ENCODE peak calls at places on chromosomes 3 and 15, in five cellular contexts. Y is adrenal gland, F is IMR-90, M is osteoblast, C is neuronal stem cell. P is an unnamed sample. For H3K36me3, H3K27me3 and H3K4me1, the result is how much of the 10 kb centered on the place peaks cover.

GRCh38 chr3:37308247-37308646 is 133.9 kb upstream of the LRRFIP2 start:
- DNase-seq in Y (no peak), F (peak), M (peak), C (no peak), P (no peak)

GRCh38 chr3:187243933-187244564 is 46.8 kb downstream of the RTP1 start:
- DNase-seq in Y (no peak), F (peak), M (peak), C (no peak), P (no peak)

GRCh38 chr15:32029862-32030781 is at the start of gene CHRNA7:
- DNase-seq in Y (peak), F (peak), M (peak), C (peak), P (peak)

GRCh38 chr15:80850941-80851451 is 71.8 kb downstream of the CEMIP start:
- DNase-seq in Y (no peak), F (no peak), M (peak), C (no peak), P (no peak)

GRCh38 chr15:34987623-34987981 is 485 bp downstream of the ZNF770 start:
- DNase-seq in Y (no peak), F (no peak), M (peak), C (no peak), P (peak)

GRCh38 chr3:96813820-96814580 is 394 bp upstream of the EPHA6 start:
- DNase-seq in Y (no peak), F (peak), M (peak), C (peak), P (peak)

GRCh38 chr15:27589260-27589659 is 509.9 kb downstream of the OCA2 start:
- DNase-seq in Y (no peak), F (no peak), M (no peak), C (no peak), P (no peak)

GRCh38 chr3:129614927-129615363 is 8.5 kb upstream of the PLXND1 start:
- DNase-seq in Y (peak), F (no peak), M (peak), C (no peak), P (peak)

GRCh38 chr3:50231581-50231980 is 4.4 kb upstream of the GNAI2 start:
- DNase-seq in Y (no peak), F (no peak), M (no peak), C (no peak), P (no peak)

GRCh38 chr15:65916664-65917406 is 47.5 kb downstream of the RAB11A start:
- DNase-seq in Y (peak), F (peak), M (peak), C (peak), P (peak)

GRCh38 chr15:32898991-32899613 is 181.3 kb downstream of the GREM1 start:
- DNase-seq in Y (no peak), F (no peak), M (no peak), C (peak), P (no peak)

GRCh38 chr3:61562042-61562809 is 855 bp downstream of the PTPRG start:
- DNase-seq in Y (no peak), F (peak), M (peak), C (no peak), P (no peak)

GRCh38 chr3:99969133-99969532 is 145.2 kb downstream of the FILIP1L start:
- DNase-seq in Y (no peak), F (no peak), M (no peak), C (no peak), P (no peak)

GRCh38 chr3:195889843-195890407 is 18.4 kb downstream of the TNK2 start:
- DNase-seq in Y (no peak), F (no peak), M (peak), C (no peak), P (peak)

GRCh38 chr15:99365232-99365631 is 114.0 kb downstream of the LRRC28 start:
- DNase-seq in Y (no peak), F (no peak), M (no peak), C (no peak), P (no peak)

GRCh38 chr3:18424862-18425640 is at the start of gene SATB1:
- DNase-seq in Y (peak), F (peak), M (peak), C (peak), P (peak)

GRCh38 chr15:64731012-64731806 is 44.2 kb downstream of the RBPMS2 start:
- DNase-seq in Y (peak), F (peak), M (peak), C (peak), P (peak)

GRCh38 chr15:69996321-69996720 is 101.4 kb downstream of the TLE3 start:
- DNase-seq in Y (no peak), F (no peak), M (peak), C (no peak), P (no peak)

GRCh38 chr3:187263270-187263669 is 28.3 kb downstream of the MASP1 start:
- DNase-seq in Y (no peak), F (peak), M (peak), C (no peak), P (no peak)

GRCh38 chr3:158804441-158804840 is 2.6 kb downstream of the MFSD1 start:
- DNase-seq in Y (no peak), F (no peak), M (no peak), C (no peak), P (no peak)

GRCh38 chr15:38540516-38540915 is 24.1 kb downstream of the RASGRP1 start:
- DNase-seq in Y (no peak), F (no peak), M (no peak), C (no peak), P (no peak)

GRCh38 chr3:29381595-29381994 is 100.7 kb downstream of the RBMS3 start:
- DNase-seq in Y (no peak), F (peak), M (no peak), C (no peak), P (no peak)

GRCh38 chr3:152026033-152026556 is 152.7 kb downstream of the SUCNR1 start:
- DNase-seq in Y (no peak), F (peak), M (no peak), C (no peak), P (no peak)

GRCh38 chr3:78645628-78646310 is 1122.0 kb downstream of the ROBO1 start:
- DNase-seq in Y (no peak), F (peak), M (peak), C (peak), P (no peak)

GRCh38 chr3:37905346-37905745 is 43.7 kb downstream of the CTDSPL start:
- DNase-seq in Y (no peak), F (no peak), M (no peak), C (no peak), P (no peak)

GRCh38 chr15:57547243-57547755 is 44.4 kb upstream of the MYZAP start:
- DNase-seq in Y (no peak), F (no peak), M (peak), C (no peak), P (no peak)
- H3K36me3 ChIP-seq in Y (under half), F (under half), M (under half), C (under half), P (under half)

DNA sequence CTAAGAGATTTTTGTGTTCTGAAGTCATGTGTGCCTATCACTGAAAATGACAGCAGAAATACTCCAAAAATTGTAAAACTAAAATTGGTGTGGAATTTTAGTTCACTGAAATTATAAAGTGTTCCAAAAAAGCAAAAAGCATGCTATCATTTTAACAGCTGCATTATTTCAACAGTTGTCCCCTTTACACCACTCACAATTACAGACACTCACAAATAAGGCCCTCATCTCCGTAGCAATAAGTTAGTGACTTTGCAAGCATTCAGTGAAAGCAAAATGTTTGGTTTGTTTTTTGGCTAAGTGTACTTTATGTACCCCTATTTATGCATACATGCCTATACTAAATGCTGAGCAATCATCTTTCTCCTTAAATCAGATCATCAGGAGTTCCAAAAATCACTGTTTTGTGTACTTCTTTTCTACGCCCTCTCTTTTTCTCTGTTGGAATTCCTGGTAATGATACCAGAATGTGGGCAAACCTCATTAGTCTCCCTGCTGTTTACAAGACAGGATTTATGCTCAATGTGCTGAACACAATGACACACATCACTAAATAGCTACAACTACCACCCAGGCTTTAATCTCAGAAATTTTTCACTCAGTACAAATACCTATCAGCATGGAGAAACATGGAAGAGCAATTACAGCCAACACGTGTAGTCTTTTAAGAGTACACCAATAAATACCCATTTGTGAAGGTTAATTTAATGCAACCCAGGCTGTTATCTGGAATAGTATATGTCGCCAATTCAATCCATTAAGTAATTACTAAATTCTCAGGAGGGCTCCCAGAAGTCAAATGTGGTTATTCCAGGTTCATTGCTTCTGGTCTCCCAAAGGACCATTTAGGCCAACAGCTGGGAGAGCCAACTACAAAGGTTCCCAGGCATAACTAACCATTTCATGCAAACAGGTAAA is 12.0 kb downstream of the ALDH1A2 start:
- DNase-seq in Y (no peak), F (no peak), M (no peak), C (no peak), P (no peak)
- H3K27me3 ChIP-seq in Y (under half), F (under half), M (under half), C (under half), P (under half)

DNA sequence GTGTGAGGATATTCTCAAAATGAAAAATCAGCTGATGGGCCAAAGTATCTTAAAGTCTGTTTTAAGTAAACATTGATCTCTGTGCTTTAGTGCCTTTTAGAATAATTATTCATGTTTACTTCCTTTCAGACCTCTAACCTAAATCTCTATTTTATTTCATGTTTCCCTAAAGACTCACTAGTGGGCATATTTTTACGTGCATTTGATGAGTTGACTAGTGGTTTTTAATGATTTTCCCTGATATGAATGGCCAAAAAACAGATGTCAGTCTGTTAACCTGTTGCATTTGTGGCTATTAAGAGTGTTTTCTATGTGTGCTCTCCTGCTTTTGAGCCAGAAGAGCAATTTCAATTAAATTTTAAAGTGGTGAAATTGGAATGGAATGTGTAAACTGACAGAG is 6.9 kb downstream of the FAIM start:
- DNase-seq in Y (no peak), F (no peak), M (no peak), C (no peak), P (no peak)
- H3K4me1 ChIP-seq in Y (under half), F (under half), M (under half), C (under half), P (under half)

GRCh38 chr3:15029625-15030024 is 35.5 kb downstream of the MRPS25 start:
- DNase-seq in Y (no peak), F (no peak), M (no peak), C (no peak), P (no peak)
- H3K36me3 ChIP-seq in Y (under half), F (half or more), M (half or more), C (under half), P (under half)

GRCh38 chr3:59777559-59778178 is 727.8 kb upstream of the CFAP20DC start:
- DNase-seq in Y (no peak), F (no peak), M (no peak), C (no peak), P (no peak)
- H3K27me3 ChIP-seq in Y (under half), F (under half), M (under half), C (under half), P (under half)

GRCh38 chr3:128348075-128348474 is 118.6 kb downstream of the DNAJB8 start:
- DNase-seq in Y (no peak), F (no peak), M (no peak), C (no peak), P (no peak)

GRCh38 chr3:128346562-128346961 is 120.1 kb downstream of the DNAJB8 start:
- DNase-seq in Y (no peak), F (no peak), M (no peak), C (no peak), P (no peak)

GRCh38 chr3:128345195-128345594 is 121.5 kb downstream of the DNAJB8 start:
- DNase-seq in Y (no peak), F (no peak), M (peak), C (no peak), P (no peak)

GRCh38 chr3:128348805-128349531 is 117.7 kb downstream of the DNAJB8 start:
- DNase-seq in Y (no peak), F (peak), M (peak), C (no peak), P (no peak)

DNA sequence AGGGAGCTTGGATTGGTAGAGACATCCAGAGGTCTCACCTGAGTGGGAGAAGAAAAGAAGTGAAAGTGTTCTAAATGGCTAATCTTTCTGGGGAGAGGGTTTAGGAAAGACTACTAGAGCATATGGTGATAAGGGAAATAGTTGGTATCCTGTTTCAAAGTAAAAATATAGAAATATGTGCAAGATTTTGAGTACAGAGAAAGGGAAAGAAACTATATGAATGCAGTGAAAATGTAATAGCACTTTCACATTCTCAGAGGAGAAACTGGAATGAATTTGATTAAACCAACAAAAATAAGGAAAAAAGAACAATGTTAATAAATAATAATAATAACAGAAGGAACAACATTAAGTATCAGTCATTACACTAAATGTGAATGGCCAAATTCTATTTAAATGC is 119.4 kb downstream of the DNAJB8 start:
- DNase-seq in Y (no peak), F (no peak), M (no peak), C (no peak), P (no peak)
- H3K4me1 ChIP-seq in Y (under half), F (under half), M (under half), C (under half), P (under half)

GRCh38 chr15:44606740-44607139 is 56.7 kb downstream of the SPG11 start:
- DNase-seq in Y (no peak), F (no peak), M (no peak), C (no peak), P (no peak)

GRCh38 chr15:44598066-44598465 is 61.1 kb downstream of the EIF3J start:
- DNase-seq in Y (no peak), F (no peak), M (no peak), C (no peak), P (no peak)

GRCh38 chr15:44598892-44599291 is 61.9 kb downstream of the EIF3J start:
- DNase-seq in Y (no peak), F (peak), M (no peak), C (no peak), P (no peak)

GRCh38 chr15:44603126-44603525 is 60.3 kb downstream of the SPG11 start:
- DNase-seq in Y (no peak), F (no peak), M (no peak), C (no peak), P (no peak)
- H3K36me3 ChIP-seq in Y (under half), F (under half), M (half or more), C (under half), P (under half)

P was measured in testis.